ENCODE peak calls at places on chromosomes 16 and 17, in five cellular contexts. C is endothelial cell, R is fibroblast of lung, S is B cell, E is HFFc6. F is an unnamed sample.

GRCh38 chr17:488993-489757 is 136.6 kb upstream of the RPH3AL start:
- DNase-seq in E (no peak), C (peak; percentile 28), R (peak; percentile 75), S (peak; percentile 66), F (no peak)

GRCh38 chr17:81523139-81524062 is 4.8 kb upstream of the FSCN2 start:
- DNase-seq in R (no peak), S (no peak), E (peak; percentile 68), C (peak; percentile 66), F (no peak)

GRCh38 chr17:80063815-80064585 is 27.6 kb downstream of the CCDC40 start:
- DNase-seq in C (no peak), S (no peak), E (peak; percentile 50), R (peak; percentile 80), F (no peak)

GRCh38 chr16:26765087-26765486 is 301.6 kb upstream of the C16orf82 start:
- DNase-seq in C (peak; percentile 18), R (no peak), E (no peak), S (no peak), F (no peak)

GRCh38 chr16:24228514-24228913 is 27.6 kb upstream of the CACNG3 start:
- DNase-seq in E (no peak), S (no peak), C (no peak), R (no peak), F (no peak)

GRCh38 chr16:57736419-57737281 is 1.1 kb downstream of the KATNB1 start:
- DNase-seq in C (peak; percentile 51), R (peak; percentile 81), S (peak; percentile 29), E (peak; percentile 78), F (no peak)

GRCh38 chr16:68658258-68658973 is 13.3 kb downstream of the CDH3 start:
- DNase-seq in R (peak; percentile 90), S (no peak), E (peak; percentile 93), C (no peak), F (no peak)

GRCh38 chr17:78591263-78591671 is 14.1 kb upstream of the DNAH17 start:
- DNase-seq in R (no peak), E (no peak), S (no peak), C (no peak), F (no peak)

GRCh38 chr16:46785076-46785845 is 37.1 kb upstream of the MYLK3 start:
- DNase-seq in S (no peak), C (no peak), R (no peak), E (no peak), F (no peak)

GRCh38 chr16:68823401-68823800 is 19.9 kb upstream of the TANGO6 start:
- DNase-seq in R (peak; percentile 96), E (peak; percentile 81), S (no peak), C (no peak), F (no peak)

GRCh38 chr16:3718019-3718391 is 681 bp upstream of the TRAP1 start:
- DNase-seq in C (no peak), S (no peak), E (no peak), R (no peak), F (no peak)

GRCh38 chr17:4043862-4044261 is 79.6 kb upstream of the ATP2A3 start:
- DNase-seq in R (no peak), C (no peak), S (no peak), E (no peak), F (no peak)

GRCh38 chr16:67235816-67236547 is 9.1 kb downstream of the TMEM208 start:
- DNase-seq in C (no peak), R (no peak), S (no peak), E (no peak), F (no peak)

GRCh38 chr17:57294075-57294474 is 37.8 kb downstream of the MSI2 start:
- DNase-seq in S (no peak), E (no peak), R (no peak), C (no peak), F (no peak)

GRCh38 chr16:84155226-84155625 is 10.1 kb downstream of the DNAAF1 start:
- DNase-seq in S (no peak), C (no peak), R (no peak), E (no peak), F (no peak)

GRCh38 chr16:1300664-1301476 is 8.6 kb upstream of the UBE2I start:
- DNase-seq in C (peak; percentile 93), E (peak; percentile 44), R (no peak), S (peak; percentile 85), F (peak; percentile 93)

GRCh38 chr16:65950211-65950610 is 416.3 kb upstream of the CDH5 start:
- DNase-seq in C (no peak), E (no peak), S (no peak), R (peak; percentile 3), F (no peak)

GRCh38 chr17:51590071-51590470 is 329.7 kb downstream of the UTP18 start:
- DNase-seq in R (no peak), S (no peak), C (no peak), E (no peak), F (no peak)

GRCh38 chr16:11168386-11169065 is 87.5 kb downstream of the SOCS1 start:
- DNase-seq in C (no peak), E (no peak), S (no peak), R (no peak), F (no peak)

GRCh38 chr17:2064980-2065785 is 10.3 kb downstream of the HIC1 start:
- DNase-seq in S (peak; percentile 35), C (peak; percentile 60), E (peak; percentile 72), R (peak; percentile 81), F (peak; percentile 83)

GRCh38 chr17:64411999-64412771 is 21.5 kb upstream of the PECAM1 start:
- DNase-seq in S (peak; percentile 70), C (peak; percentile 74), R (peak; percentile 63), E (no peak), F (no peak)

GRCh38 chr16:19717319-19717718 is 708 bp downstream of the KNOP1 start:
- DNase-seq in R (peak; percentile 16), C (no peak), E (no peak), S (no peak), F (no peak)

GRCh38 chr17:72342582-72343527 is 222.0 kb downstream of the SOX9 start:
- DNase-seq in S (no peak), R (peak; percentile 88), E (no peak), C (no peak), F (no peak)

GRCh38 chr16:2515180-2515803 is 1.5 kb downstream of the ATP6V0C start:
- DNase-seq in R (no peak), S (no peak), E (no peak), C (no peak), F (no peak)

GRCh38 chr16:30395155-30395991 is at the start of gene ZNF48:
- DNase-seq in S (peak; percentile 85), C (peak; percentile 80), E (peak; percentile 77), R (peak; percentile 91), F (peak; percentile 85)

GRCh38 chr16:85563515-85564276 is 49.4 kb upstream of the GSE1 start:
- DNase-seq in E (no peak), S (no peak), R (no peak), C (peak; percentile 66), F (no peak)

GRCh38 chr16:51707666-51708065 is 556.6 kb upstream of the SALL1 start:
- DNase-seq in R (no peak), C (no peak), E (no peak), S (no peak), F (no peak)

GRCh38 chr17:21214777-21215541 is 998 bp upstream of the TMEM11 start:
- DNase-seq in E (no peak), C (peak; percentile 31), R (peak; percentile 35), S (no peak), F (no peak)

GRCh38 chr16:87077750-87078127 is 239.5 kb downstream of the C16orf95 start:
- DNase-seq in R (no peak), S (no peak), E (no peak), C (no peak), F (no peak)

GRCh38 chr16:87074635-87075318 is 242.4 kb downstream of the C16orf95 start:
- DNase-seq in C (no peak), E (no peak), S (peak; percentile 44), R (no peak), F (peak; percentile 55)

GRCh38 chr16:87076331-87076949 is 240.8 kb downstream of the C16orf95 start:
- DNase-seq in E (no peak), S (no peak), C (no peak), R (no peak), F (no peak)

GRCh38 chr16:87075319-87075860 is 241.8 kb downstream of the C16orf95 start:
- DNase-seq in E (no peak), S (no peak), R (no peak), C (no peak), F (no peak)

GRCh38 chr16:87076950-87077749 is 240.0 kb downstream of the C16orf95 start:
- DNase-seq in S (peak; percentile 51), C (peak; percentile 79), R (peak; percentile 57), E (peak; percentile 51), F (peak; percentile 65)
- TF ChIP-seq CTCF in S (peak; percentile 61), C (peak; percentile 55), R (peak; percentile 50), E (peak; percentile 85), F (peak; percentile 60)

GRCh38 chr17:6711681-6712057 is 1.5 kb downstream of the SLC13A5 start:
- DNase-seq in E (no peak), R (no peak), C (no peak), S (no peak), F (no peak)
- TF ChIP-seq CTCF in E (no peak), R (no peak), C (no peak), S (no peak), F (no peak)

GRCh38 chr16:75130150-75130771 is 13.7 kb upstream of the LDHD start:
- DNase-seq in E (no peak), R (no peak), S (no peak), C (no peak), F (no peak)
- TF ChIP-seq CTCF in E (no peak), R (no peak), S (no peak), C (no peak), F (no peak)

GRCh38 chr16:82750078-82750477 is 123.3 kb downstream of the CDH13 start:
- DNase-seq in R (no peak), S (no peak), E (no peak), C (no peak), F (no peak)

GRCh38 chr16:82744958-82745357 is 118.2 kb downstream of the CDH13 start:
- DNase-seq in C (no peak), E (no peak), S (no peak), R (no peak), F (no peak)

GRCh38 chr16:82753821-82754220 is 127.1 kb downstream of the CDH13 start:
- DNase-seq in C (no peak), S (no peak), E (peak; percentile 56), R (peak; percentile 78), F (no peak)

GRCh38 chr16:82751020-82751419 is 124.3 kb downstream of the CDH13 start:
- DNase-seq in C (no peak), E (no peak), S (no peak), R (no peak), F (no peak)

GRCh38 chr16:82748026-82748425 is 121.3 kb downstream of the CDH13 start:
- DNase-seq in S (no peak), E (peak; percentile 18), C (no peak), R (peak; percentile 88), F (no peak)
- TF ChIP-seq CTCF in S (no peak), E (peak; percentile 45), C (no peak), R (peak; percentile 40), F (no peak)

F was measured in GM13976.